ENCODE peak calls at places on chromosomes 16 and 17, in six cellular contexts. X is RWPE2, W is MCF 10A, T is fibroblast of pulmonary artery, S is RWPE1, K is heart left ventricle. O is an unnamed sample.

GRCh38 chr16:2216330-2216729 is 1.7 kb upstream of the PGP start:
- DNase-seq in S (no peak), T (no peak), X (no peak), K (no peak), W (no peak), O (no peak)

GRCh38 chr17:2709173-2709661 is 2.3 kb downstream of the CLUH start:
- DNase-seq in S (peak; percentile 55), W (peak; percentile 73), X (peak; percentile 69), T (no peak), K (no peak), O (peak; percentile 83)

GRCh38 chr16:56288019-56288418 is 96.7 kb downstream of the GNAO1 start:
- DNase-seq in X (no peak), K (no peak), T (no peak), S (no peak), W (no peak), O (no peak)

GRCh38 chr16:79042886-79043285 is 557.7 kb downstream of the MAF start:
- DNase-seq in W (no peak), T (no peak), S (no peak), K (no peak), X (no peak), O (no peak)

GRCh38 chr17:51166987-51167931 is 1.0 kb downstream of the NME2 start:
- DNase-seq in T (peak; percentile 41), K (peak; percentile 40), X (no peak), W (peak; percentile 58), S (peak; percentile 83), O (no peak)

GRCh38 chr17:27466748-27467375 is 10.6 kb downstream of the KSR1 start:
- DNase-seq in S (no peak), X (no peak), K (peak; percentile 26), W (no peak), T (no peak), O (no peak)

GRCh38 chr16:46711106-46711769 is 21.8 kb downstream of the ORC6 start:
- DNase-seq in S (no peak), T (no peak), X (no peak), W (no peak), K (peak; percentile 69), O (no peak)

GRCh38 chr17:83149761-83150251 is 70.4 kb downstream of the METRNL start:
- DNase-seq in X (no peak), W (no peak), T (no peak), K (no peak), S (no peak), O (peak; percentile 58)

GRCh38 chr17:53837131-53837530 is 14.4 kb downstream of the KIF2B start:
- DNase-seq in K (no peak), X (no peak), W (peak; percentile 2), S (no peak), T (no peak), O (no peak)

GRCh38 chr17:66405836-66406679 is 103.6 kb downstream of the PRKCA start:
- DNase-seq in T (no peak), W (no peak), X (no peak), K (no peak), S (no peak), O (no peak)

DNA sequence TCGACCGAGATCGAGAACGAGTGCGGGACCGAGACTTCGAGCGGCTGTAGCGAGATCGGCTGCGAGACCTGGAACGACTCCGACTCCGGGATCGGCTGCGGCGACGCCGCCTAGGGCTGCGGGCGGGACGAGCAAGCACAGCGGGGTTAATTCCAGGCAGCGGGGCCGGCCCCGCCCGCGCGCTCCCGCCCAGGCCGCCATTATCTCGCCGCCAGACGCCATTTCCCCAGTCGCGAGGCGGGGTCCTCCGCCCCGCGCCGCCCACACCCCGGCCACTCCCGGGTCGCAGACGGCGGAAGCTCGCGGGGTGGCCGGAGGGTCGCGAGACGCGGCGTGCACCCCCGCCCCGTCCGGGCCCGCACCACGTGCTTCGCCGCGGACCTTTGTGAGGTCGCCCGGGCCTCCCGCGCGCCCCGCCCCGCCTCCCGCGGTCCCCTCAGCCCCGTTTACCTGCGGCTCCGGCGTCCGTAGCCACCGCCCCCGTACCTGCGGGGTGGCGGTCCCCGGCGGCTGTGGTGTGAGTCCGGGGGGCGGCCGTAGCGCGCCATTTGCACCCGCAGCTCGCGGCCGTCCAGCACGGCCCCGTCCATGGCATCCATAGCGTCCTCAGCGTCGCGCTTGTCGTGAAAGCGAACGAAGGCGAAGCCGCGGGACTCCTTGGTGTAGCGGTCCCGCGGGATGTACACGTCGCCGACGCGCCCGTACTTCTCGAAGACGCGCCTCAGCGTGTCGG is 616 bp downstream of the SRSF2 start:
- DNase-seq in S (peak; percentile 40), T (peak; percentile 72), K (peak; percentile 86), X (no peak), W (peak; percentile 45), O (peak; percentile 87)
- TF ChIP-seq CTCF in S (no peak), T (peak; percentile 10), K (no peak), X (no peak), W (peak; percentile 7), O (peak; percentile 15)

DNA sequence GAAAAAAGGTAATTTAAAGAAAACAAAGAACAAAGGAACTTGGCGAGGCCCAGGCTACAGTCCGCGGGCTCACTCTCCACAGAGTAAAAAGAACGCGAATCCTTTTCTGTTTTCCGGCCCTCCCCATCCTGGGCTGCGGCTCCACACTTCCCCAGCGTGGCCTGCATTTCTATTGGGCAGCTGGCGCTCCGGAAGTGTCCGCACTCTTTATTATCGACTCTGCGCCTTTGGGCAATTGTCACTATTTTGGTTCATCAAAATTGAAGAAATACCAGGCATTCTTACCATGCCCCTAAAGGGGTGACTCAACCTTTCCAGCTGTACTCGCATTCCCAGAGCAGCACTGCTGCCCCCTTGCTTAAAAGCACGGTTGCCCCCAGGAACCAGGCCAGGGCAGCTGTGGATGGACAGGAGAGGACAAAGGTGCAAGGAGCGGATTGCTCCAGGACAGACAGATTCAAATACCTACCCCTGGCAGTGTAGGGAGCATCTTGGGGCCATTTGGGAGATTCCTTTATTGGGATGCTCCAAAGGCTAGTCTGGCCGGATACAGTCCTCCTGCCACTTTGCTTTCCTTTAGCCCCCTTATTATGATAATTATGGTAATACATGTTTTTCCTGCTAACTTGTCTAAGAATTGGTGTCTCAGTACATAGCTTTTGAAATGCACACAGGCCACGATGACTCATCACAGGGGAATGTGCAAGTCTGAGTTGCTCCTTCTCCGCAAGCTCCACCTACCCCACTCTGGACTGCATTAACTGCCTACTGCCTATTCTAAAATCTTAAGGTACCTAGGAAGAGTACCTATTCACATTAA is 985 bp upstream of the SLFN12 start:
- DNase-seq in W (peak; percentile 98), S (peak; percentile 90), K (peak; percentile 83), T (peak; percentile 99), X (peak; percentile 93), O (peak; percentile 76)
- TF ChIP-seq CTCF in W (no peak), S (no peak), K (no peak), T (peak; percentile 43), X (no peak), O (no peak)

GRCh38 chr17:17269926-17270773 is 10.9 kb downstream of the COPS3 start:
- DNase-seq in W (peak; percentile 16), T (no peak), S (no peak), K (no peak), X (no peak), O (no peak)
- TF ChIP-seq CTCF in W (peak; percentile 35), T (peak; percentile 29), S (peak; percentile 29), K (no peak), X (peak; percentile 26), O (no peak)

GRCh38 chr17:81851423-81851822 is 8.9 kb downstream of the P4HB start:
- DNase-seq in K (no peak), X (no peak), T (no peak), S (no peak), W (no peak), O (no peak)

GRCh38 chr17:81858967-81859905 is 1.1 kb downstream of the P4HB start:
- DNase-seq in K (no peak), W (no peak), S (no peak), T (peak; percentile 33), X (no peak), O (no peak)

GRCh38 chr17:81858170-81858966 is 2.0 kb downstream of the P4HB start:
- DNase-seq in S (no peak), W (no peak), T (no peak), K (no peak), X (no peak), O (no peak)

GRCh38 chr17:81852237-81852636 is 8.1 kb downstream of the P4HB start:
- DNase-seq in T (no peak), X (no peak), S (no peak), W (no peak), K (no peak), O (no peak)

GRCh38 chr17:81854974-81855774 is 5.2 kb downstream of the P4HB start:
- DNase-seq in X (no peak), W (peak; percentile 30), K (no peak), T (no peak), S (no peak), O (no peak)
- TF ChIP-seq CTCF in X (peak; percentile 2), W (peak; percentile 11), K (no peak), T (no peak), S (no peak), O (no peak)

O was measured in tibial artery.